ENCODE peak calls at places on chromosomes 11 and 22, in seven cellular contexts. T, P, W, H, J, L and Y are unnamed samples.

GRCh38 chr22:27670701-27671412 is 130.7 kb downstream of the MN1 start:
- DNase-seq in T (no peak), P (no peak), W (peak), H (peak), J (no peak), L (no peak), Y (no peak)

GRCh38 chr11:29293825-29294224 is 723.0 kb downstream of the KCNA4 start:
- DNase-seq in T (peak), P (no peak), W (no peak), H (peak), J (no peak), L (peak), Y (no peak)

GRCh38 chr11:8858808-8859207 is 52.2 kb upstream of the AKIP1 start:
- DNase-seq in T (no peak), P (no peak), W (no peak), H (no peak), J (no peak), L (no peak), Y (no peak)

GRCh38 chr22:38317237-38317994 is at the start of gene CSNK1E:
- DNase-seq in T (no peak), P (peak), W (peak), H (peak), J (peak), L (no peak), Y (no peak)

GRCh38 chr11:120151536-120151935 is 13.6 kb upstream of the TRIM29 start:
- DNase-seq in T (no peak), P (no peak), W (no peak), H (no peak), J (no peak), L (no peak), Y (no peak)

GRCh38 chr11:117410861-117411725 is 83.4 kb downstream of the CEP164 start:
- DNase-seq in T (no peak), P (no peak), W (no peak), H (no peak), J (no peak), L (no peak), Y (peak)

GRCh38 chr11:398826-399225 is 4.8 kb downstream of the PKP3 start:
- DNase-seq in T (no peak), P (no peak), W (no peak), H (no peak), J (no peak), L (no peak), Y (peak)

GRCh38 chr22:42365942-42366660 is 66.1 kb downstream of the NFAM1 start:
- DNase-seq in T (no peak), P (no peak), W (no peak), H (no peak), J (no peak), L (no peak), Y (no peak)

GRCh38 chr11:12222099-12222751 is 111.8 kb downstream of the MICAL2 start:
- DNase-seq in T (peak), P (no peak), W (peak), H (no peak), J (no peak), L (no peak), Y (no peak)

GRCh38 chr11:112281776-112282175 is 21.1 kb upstream of the PLET1 start:
- DNase-seq in T (no peak), P (no peak), W (no peak), H (no peak), J (no peak), L (no peak), Y (no peak)

GRCh38 chr11:7436657-7437056 is 48.6 kb upstream of the OLFML1 start:
- DNase-seq in T (no peak), P (no peak), W (no peak), H (no peak), J (no peak), L (no peak), Y (no peak)

GRCh38 chr22:32082331-32082730 is 39.3 kb downstream of the SLC5A1 start:
- DNase-seq in T (no peak), P (no peak), W (no peak), H (no peak), J (no peak), L (no peak), Y (no peak)

GRCh38 chr11:114986365-114986764 is 308.0 kb downstream of the NXPE2 start:
- DNase-seq in T (no peak), P (no peak), W (no peak), H (no peak), J (no peak), L (no peak), Y (no peak)

GRCh38 chr22:32375678-32376450 is 18.2 kb downstream of the RFPL3 start:
- DNase-seq in T (no peak), P (no peak), W (no peak), H (no peak), J (no peak), L (no peak), Y (no peak)

GRCh38 chr22:23246982-23247766 is 66.9 kb downstream of the BCR start:
- DNase-seq in T (no peak), P (no peak), W (no peak), H (no peak), J (no peak), L (no peak), Y (no peak)

GRCh38 chr22:19760652-19761002 is at the start of gene TBX1:
- DNase-seq in T (no peak), P (no peak), W (no peak), H (peak), J (no peak), L (no peak), Y (no peak)

GRCh38 chr11:44766972-44767278 is 40.2 kb downstream of the TSPAN18 start:
- DNase-seq in T (peak), P (no peak), W (no peak), H (no peak), J (no peak), L (no peak), Y (no peak)

GRCh38 chr11:111176603-111177002 is 68.9 kb upstream of the POU2AF2 start:
- DNase-seq in T (no peak), P (no peak), W (no peak), H (no peak), J (no peak), L (no peak), Y (no peak)

GRCh38 chr22:31046591-31047226 is 34.4 kb upstream of the SMTN start:
- DNase-seq in T (no peak), P (no peak), W (peak), H (no peak), J (no peak), L (no peak), Y (no peak)

GRCh38 chr11:22734628-22735345 is 68.4 kb downstream of the GAS2 start:
- DNase-seq in T (no peak), P (no peak), W (no peak), H (no peak), J (no peak), L (peak), Y (no peak)

GRCh38 chr22:44801476-44801875 is 49.1 kb downstream of the ARHGAP8 start:
- DNase-seq in T (no peak), P (no peak), W (no peak), H (no peak), J (no peak), L (no peak), Y (no peak)

GRCh38 chr11:135027461-135027860 is 615.4 kb upstream of the B3GAT1 start:
- DNase-seq in T (peak), P (no peak), W (no peak), H (peak), J (peak), L (peak), Y (no peak)

GRCh38 chr22:22692707-22693530 is 48.5 kb downstream of the GGTLC2 start:
- DNase-seq in T (no peak), P (no peak), W (peak), H (peak), J (peak), L (no peak), Y (no peak)

GRCh38 chr22:40466976-40467375 is 96.6 kb downstream of the SGSM3 start:
- DNase-seq in T (no peak), P (no peak), W (no peak), H (no peak), J (no peak), L (no peak), Y (no peak)

GRCh38 chr11:19080579-19080993 is 20.1 kb upstream of the MRGPRX2 start:
- DNase-seq in T (peak), P (no peak), W (no peak), H (peak), J (no peak), L (peak), Y (no peak)

GRCh38 chr11:61711493-61711892 is 31.3 kb downstream of the DAGLA start:
- DNase-seq in T (no peak), P (no peak), W (no peak), H (no peak), J (no peak), L (no peak), Y (peak)

GRCh38 chr11:14300661-14301304 is 58.2 kb downstream of the RRAS2 start:
- DNase-seq in T (peak), P (peak), W (no peak), H (peak), J (peak), L (no peak), Y (peak)

GRCh38 chr22:41742918-41743317 is 43.6 kb downstream of the MEI1 start:
- DNase-seq in T (no peak), P (no peak), W (no peak), H (no peak), J (no peak), L (no peak), Y (no peak)

GRCh38 chr22:28955817-28956216 is 72.4 kb downstream of the ZNRF3 start:
- DNase-seq in T (no peak), P (no peak), W (no peak), H (no peak), J (peak), L (no peak), Y (no peak)

GRCh38 chr11:131668867-131669780 is 298.7 kb downstream of the NTM start:
- DNase-seq in T (no peak), P (no peak), W (no peak), H (peak), J (peak), L (no peak), Y (no peak)